ENCODE peak calls at places on chromosomes 11 and 22, in six cellular contexts. J, Y, X, C, M and D are unnamed samples.

GRCh38 chr22:21044931-21045584 is 688 bp upstream of the LRRC74B start:
- DNase-seq in J (no peak), Y (no peak), X (peak), M (peak), C (no peak), D (no peak)

GRCh38 chr22:39374801-39375200 is 24.8 kb upstream of the TAB1 start:
- DNase-seq in J (no peak), X (no peak), C (no peak), M (no peak), Y (no peak), D (no peak)

GRCh38 chr11:93648168-93648567 is 13.3 kb upstream of the CEP295 start:
- DNase-seq in Y (no peak), X (peak), C (no peak), J (no peak), M (no peak), D (no peak)

GRCh38 chr11:34168642-34169051 is 63.2 kb downstream of the NAT10 start:
- DNase-seq in J (no peak), X (no peak), C (no peak), Y (no peak), M (peak), D (no peak)

GRCh38 chr22:32475428-32476010 is 908 bp downstream of the FBXO7 start:
- DNase-seq in Y (peak), C (peak), J (no peak), M (peak), X (no peak), D (no peak)

GRCh38 chr22:44712156-44712555 is 10.2 kb downstream of the PRR5 start:
- DNase-seq in Y (no peak), J (no peak), C (no peak), X (no peak), M (peak), D (no peak)

GRCh38 chr22:19478466-19479357 is at the start of gene UFD1:
- DNase-seq in J (peak), M (peak), X (peak), Y (peak), C (peak), D (peak)

GRCh38 chr11:99383628-99384300 is 363.0 kb downstream of the CNTN5 start:
- DNase-seq in Y (no peak), C (no peak), M (no peak), X (no peak), J (no peak), D (no peak)

GRCh38 chr11:75147191-75147874 is 3.6 kb upstream of the SLCO2B1 start:
- DNase-seq in C (no peak), J (no peak), M (peak), X (no peak), Y (no peak), D (no peak)

GRCh38 chr11:44036811-44037657 is 10.7 kb upstream of the ACCSL start:
- DNase-seq in X (peak), J (no peak), M (peak), Y (peak), C (peak), D (peak)

GRCh38 chr22:46150615-46151423 is 493 bp downstream of the PPARA start:
- DNase-seq in J (peak), M (peak), X (peak), C (peak), Y (peak), D (peak)

GRCh38 chr11:68841718-68842426 is at the start of gene CPT1A:
- DNase-seq in J (peak), X (peak), M (peak), Y (peak), C (peak), D (peak)

GRCh38 chr11:132300283-132300682 is 929.9 kb downstream of the NTM start:
- DNase-seq in J (no peak), X (no peak), Y (no peak), M (no peak), C (no peak), D (no peak)

GRCh38 chr22:28019360-28019759 is 100.3 kb upstream of the PITPNB start:
- DNase-seq in C (no peak), M (peak), J (no peak), X (no peak), Y (no peak), D (no peak)

GRCh38 chr11:115141221-115141620 is 363.0 kb downstream of the CADM1 start:
- DNase-seq in X (no peak), Y (no peak), J (no peak), C (no peak), M (peak), D (no peak)

GRCh38 chr11:60785136-60785535 is at the start of gene MS4A10:
- DNase-seq in X (no peak), J (no peak), M (peak), Y (no peak), C (no peak), D (no peak)

GRCh38 chr11:117796456-117797428 is at the start of gene DSCAML1:
- DNase-seq in J (no peak), X (no peak), Y (peak), C (no peak), M (peak), D (peak)